ENCODE peak calls at places on chromosomes 1 and 21, in ten cellular contexts. B is stimulated activated CD8-positive, alpha-beta memory T cell treated with anti-CD3 and anti-CD28 coated beads, Interleukin-4, amount 100 ng/mL, for 4 hours; D is SK-N-SH; Y is psoas muscle; E is lung; G is right cardiac atrium; N is heart right ventricle; Z is spleen; U is ascending aorta; O is NCI-H1105 treated with DMSO at 0.1 percent for 48 hours. W is an unnamed sample.

GRCh38 chr1:156386134-156386901 is 17.3 kb downstream of the RHBG start:
- DNase-seq in B (no peak), D (no peak), Y (no peak), E (no peak), G (no peak), N (no peak), Z (no peak), U (no peak), O (no peak), W (no peak)

GRCh38 chr1:168504064-168504837 is 39.5 kb downstream of the XCL2 start:
- DNase-seq in B (no peak), D (no peak), Y (peak; percentile 55), E (peak; percentile 58), G (peak; percentile 66), N (no peak), Z (no peak), U (peak; percentile 35), O (no peak), W (peak; percentile 74)

GRCh38 chr1:171901245-171901644 is 59.9 kb downstream of the DNM3 start:
- DNase-seq in B (no peak), D (no peak), Y (no peak), E (no peak), G (no peak), N (no peak), Z (no peak), U (no peak), O (no peak), W (no peak)

GRCh38 chr1:43207229-43207853 is 35.2 kb downstream of the CFAP57 start:
- DNase-seq in B (no peak), D (no peak), Y (no peak), E (peak; percentile 26), G (no peak), N (no peak), Z (no peak), U (no peak), O (no peak), W (no peak)

GRCh38 chr1:226428348-226429050 is 20.6 kb upstream of the PARP1 start:
- DNase-seq in B (no peak), D (no peak), Y (no peak), E (no peak), G (no peak), N (no peak), Z (no peak), U (no peak), O (no peak), W (no peak)

GRCh38 chr1:33410091-33410701 is 20.7 kb downstream of the PHC2 start:
- DNase-seq in B (no peak), D (peak; percentile 29), Y (no peak), E (no peak), G (peak; percentile 26), N (no peak), Z (no peak), U (peak; percentile 11), O (no peak), W (no peak)

GRCh38 chr1:93614550-93615200 is 67.0 kb downstream of the BCAR3 start:
- DNase-seq in B (no peak), D (no peak), Y (no peak), E (no peak), G (no peak), N (no peak), Z (no peak), U (no peak), O (peak; percentile 24), W (no peak)

GRCh38 chr1:177023249-177023648 is 141.3 kb downstream of the ASTN1 start:
- DNase-seq in B (no peak), D (no peak), Y (no peak), E (no peak), G (no peak), N (no peak), Z (no peak), U (no peak), O (no peak), W (no peak)

GRCh38 chr1:38243106-38243505 is 196.5 kb upstream of the POU3F1 start:
- DNase-seq in B (no peak), D (no peak), Y (no peak), E (no peak), G (no peak), N (no peak), Z (no peak), U (no peak), O (no peak), W (no peak)

GRCh38 chr1:40856116-40856515 is 6.0 kb downstream of the CITED4 start:
- DNase-seq in B (no peak), D (no peak), Y (no peak), E (no peak), G (no peak), N (no peak), Z (no peak), U (no peak), O (no peak), W (no peak)

GRCh38 chr1:231998791-231999190 is 372.2 kb downstream of the DISC1 start:
- DNase-seq in B (no peak), D (no peak), Y (no peak), E (no peak), G (no peak), N (no peak), Z (no peak), U (no peak), O (no peak), W (no peak)

GRCh38 chr1:195970209-195970608 is 638.0 kb downstream of the KCNT2 start:
- DNase-seq in B (no peak), D (no peak), Y (no peak), E (no peak), G (no peak), N (no peak), Z (no peak), U (no peak), O (no peak), W (no peak)

GRCh38 chr1:246573481-246573880 is 7.2 kb downstream of the CNST start:
- DNase-seq in B (no peak), D (no peak), Y (no peak), E (no peak), G (no peak), N (no peak), Z (no peak), U (no peak), O (no peak), W (no peak)

GRCh38 chr1:203425668-203425999 is 50.0 kb upstream of the PRELP start:
- DNase-seq in B (no peak), D (no peak), Y (no peak), E (no peak), G (no peak), N (no peak), Z (no peak), U (no peak), O (no peak), W (no peak)

GRCh38 chr1:61641578-61642336 is 83.2 kb downstream of the TM2D1 start:
- DNase-seq in B (peak; percentile 6), D (peak; percentile 47), Y (peak; percentile 73), E (peak; percentile 48), G (peak; percentile 85), N (peak; percentile 79), Z (peak; percentile 93), U (peak; percentile 47), O (no peak), W (peak; percentile 92)

GRCh38 chr1:33560680-33561079 is 88.2 kb downstream of the ZSCAN20 start:
- DNase-seq in B (no peak), D (no peak), Y (no peak), E (no peak), G (no peak), N (no peak), Z (no peak), U (no peak), O (no peak), W (no peak)

GRCh38 chr1:173175514-173176146 is 31.5 kb downstream of the TNFSF4 start:
- DNase-seq in B (no peak), D (no peak), Y (no peak), E (no peak), G (no peak), N (no peak), Z (no peak), U (no peak), O (no peak), W (no peak)

GRCh38 chr21:37538971-37539590 is 172.5 kb downstream of the DYRK1A start:
- DNase-seq in B (no peak), D (no peak), Y (no peak), E (no peak), G (no peak), N (no peak), Z (no peak), U (no peak), O (no peak), W (no peak)

GRCh38 chr1:152109998-152110294 is 5.3 kb downstream of the TCHH start:
- DNase-seq in B (no peak), D (no peak), Y (no peak), E (no peak), G (no peak), N (no peak), Z (no peak), U (no peak), O (no peak), W (no peak)